ENCODE peak calls at places on chromosomes 4 and X, in six cellular contexts. C, R, E, N, K and B are unnamed samples.
A peak's percentile ranks its signal among the peaks of the same experiment; 100 is the strongest.

GRCh38 chrX:103407776-103408175 is 31.4 kb downstream of the BEX3 start:
- DNase-seq in C (no peak), R (no peak), E (no peak), N (no peak), K (no peak), B (no peak)

GRCh38 chrX:39677585-39677984 is 420.2 kb downstream of the BCOR start:
- DNase-seq in C (no peak), R (no peak), E (no peak), N (no peak), K (no peak), B (no peak)

GRCh38 chr4:139655116-139655515 is 10.5 kb upstream of the MGST2 start:
- DNase-seq in C (peak; percentile 36), R (peak; percentile 31), E (peak; percentile 19), N (peak; percentile 48), K (no peak), B (no peak)

GRCh38 chrX:153920546-153920945 is 5.5 kb downstream of the ARHGAP4 start:
- DNase-seq in C (no peak), R (no peak), E (no peak), N (no peak), K (no peak), B (no peak)

GRCh38 chr4:169283114-169283509 is 12.4 kb upstream of the SH3RF1 start:
- DNase-seq in C (no peak), R (peak; percentile 58), E (no peak), N (peak; percentile 89), K (no peak), B (no peak)

GRCh38 chrX:117957128-117957527 is 159.5 kb downstream of the KLHL13 start:
- DNase-seq in C (no peak), R (no peak), E (no peak), N (peak; percentile 47), K (no peak), B (no peak)

GRCh38 chrX:95764972-95765451 is 919.6 kb upstream of the DIAPH2 start:
- DNase-seq in C (peak; percentile 13), R (peak; percentile 7), E (peak; percentile 11), N (peak; percentile 67), K (no peak), B (no peak)

GRCh38 chr4:151998723-151999122 is 237.9 kb upstream of the GATB start:
- DNase-seq in C (no peak), R (no peak), E (no peak), N (no peak), K (no peak), B (no peak)

GRCh38 chr4:83860200-83860599 is 324.3 kb downstream of the GPAT3 start:
- DNase-seq in C (no peak), R (no peak), E (no peak), N (peak; percentile 22), K (no peak), B (no peak)

GRCh38 chrX:7266261-7266660 is 118.3 kb upstream of the PUDP start:
- DNase-seq in C (no peak), R (no peak), E (no peak), N (no peak), K (no peak), B (no peak)

GRCh38 chrX:9825129-9825865 is 39.1 kb downstream of the SHROOM2 start:
- DNase-seq in C (no peak), R (no peak), E (no peak), N (no peak), K (no peak), B (no peak)

GRCh38 chr4:80171251-80171650 is 26.1 kb upstream of the PRDM8 start:
- DNase-seq in C (no peak), R (no peak), E (no peak), N (no peak), K (no peak), B (no peak)

GRCh38 chr4:80058740-80059139 is 14.3 kb downstream of the ANTXR2 start:
- DNase-seq in C (peak; percentile 24), R (no peak), E (peak; percentile 82), N (no peak), K (peak; percentile 81), B (no peak)

GRCh38 chrX:23578079-23578478 is 89.2 kb upstream of the PRDX4 start:
- DNase-seq in C (no peak), R (peak; percentile 21), E (no peak), N (peak; percentile 38), K (no peak), B (no peak)

GRCh38 chr4:188372856-188373255 is 233.6 kb downstream of the TRIML1 start:
- DNase-seq in C (no peak), R (no peak), E (no peak), N (peak; percentile 8), K (no peak), B (peak; percentile 44)

GRCh38 chrX:154013614-154014360 is 5.9 kb downstream of the IRAK1 start:
- DNase-seq in C (no peak), R (no peak), E (peak; percentile 47), N (peak; percentile 45), K (no peak), B (no peak)

GRCh38 chr4:146158036-146158745 is 17.3 kb upstream of the LSM6 start:
- DNase-seq in C (no peak), R (no peak), E (no peak), N (no peak), K (no peak), B (no peak)

GRCh38 chr4:150664935-150665334 is 83.0 kb downstream of the MAB21L2 start:
- DNase-seq in C (no peak), R (peak; percentile 15), E (no peak), N (peak; percentile 83), K (no peak), B (no peak)

GRCh38 chr4:168710353-168710946 is 213.6 kb downstream of the PALLD start:
- DNase-seq in C (peak; percentile 58), R (peak; percentile 69), E (peak; percentile 12), N (peak; percentile 48), K (no peak), B (peak; percentile 43)

GRCh38 chrX:31609130-31609529 is 537.3 kb upstream of the FTHL17 start:
- DNase-seq in C (no peak), R (peak; percentile 90), E (no peak), N (peak; percentile 1), K (no peak), B (peak; percentile 32)

GRCh38 chr4:119834901-119835300 is 206.3 kb upstream of the PDE5A start:
- DNase-seq in C (no peak), R (no peak), E (no peak), N (no peak), K (no peak), B (no peak)

GRCh38 chrX:40147399-40148188 is 49.8 kb upstream of the BCOR start:
- DNase-seq in C (no peak), R (no peak), E (no peak), N (no peak), K (no peak), B (no peak)

DNA sequence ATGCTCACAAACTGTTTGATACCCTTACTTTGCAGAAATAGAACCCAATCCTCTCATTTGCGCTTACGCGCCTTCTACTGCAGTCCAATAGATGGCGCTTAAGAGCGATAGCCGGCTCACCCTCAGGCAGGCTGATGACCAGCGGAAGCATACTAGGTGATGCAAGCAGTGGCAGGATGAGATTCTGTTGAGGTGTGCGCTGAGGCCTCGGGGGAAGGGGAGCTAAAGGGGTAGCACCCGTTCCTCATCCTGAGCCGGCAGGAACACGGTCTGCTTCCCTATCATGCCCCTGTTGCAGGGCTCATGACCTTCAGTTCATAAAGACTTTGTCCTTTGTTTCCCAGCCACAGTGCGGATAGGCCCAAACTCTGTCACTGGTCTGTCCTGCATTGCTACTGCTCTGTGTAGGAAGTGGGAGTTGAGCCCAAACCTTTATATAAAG is 628.9 kb downstream of the TLL1 start:
- DNase-seq in C (peak; percentile 48), R (peak; percentile 26), E (no peak), N (no peak), K (no peak), B (no peak)
- TF ChIP-seq CTCF in C (peak; percentile 52), R (peak; percentile 80), E (no peak), N (peak; percentile 39), K (no peak), B (no peak)

DNA sequence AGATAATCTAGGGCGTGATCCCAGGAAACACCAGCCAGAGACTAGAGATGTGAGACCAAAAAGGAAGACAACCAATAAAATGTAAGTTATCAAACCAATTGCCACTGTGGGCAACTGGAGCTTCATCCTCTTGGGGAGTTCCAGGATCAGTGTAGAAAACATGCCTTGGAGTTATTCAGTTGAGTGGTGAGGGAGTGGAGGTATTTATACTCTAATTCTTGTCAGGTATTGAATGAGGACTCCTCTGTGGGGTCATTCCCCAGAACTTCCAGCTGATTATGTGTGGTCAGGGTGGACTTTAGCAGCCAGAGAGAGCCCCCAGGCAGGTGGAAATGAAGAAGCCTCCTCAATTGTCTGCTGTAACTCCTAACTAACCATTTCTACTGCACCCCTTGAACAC is 144.0 kb upstream of the PRPS2 start:
- DNase-seq in C (no peak), R (no peak), E (no peak), N (no peak), K (no peak), B (no peak)
- TF ChIP-seq CTCF in C (no peak), R (no peak), E (no peak), N (no peak), K (no peak), B (no peak)

DNA sequence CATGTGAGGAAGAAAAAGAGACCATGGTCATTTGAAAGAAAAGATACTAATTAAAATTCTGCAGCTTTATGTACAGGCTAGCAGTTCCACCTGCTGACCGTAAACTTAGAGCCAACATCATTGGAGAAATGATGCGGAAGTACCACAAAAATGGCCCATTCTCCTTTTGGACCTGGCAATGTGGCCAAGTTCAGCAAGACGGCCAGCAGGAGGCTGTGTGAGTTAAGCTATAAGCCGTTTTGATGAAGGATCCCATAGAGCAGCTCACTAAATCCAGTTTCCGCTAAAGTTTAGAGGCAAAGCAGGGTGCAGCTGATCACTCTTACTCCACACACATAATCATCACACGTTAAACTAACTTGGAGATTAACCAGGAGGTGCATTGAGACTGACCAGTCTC is 133.8 kb downstream of the LDB2 start:
- DNase-seq in C (no peak), R (no peak), E (no peak), N (peak; percentile 19), K (no peak), B (no peak)
- TF ChIP-seq CTCF in C (no peak), R (peak; percentile 60), E (no peak), N (peak; percentile 44), K (no peak), B (peak; percentile 13)

GRCh38 chr4:55345980-55346850 is at the start of gene SRD5A3:
- DNase-seq in C (peak; percentile 85), R (peak; percentile 53), E (peak; percentile 81), N (peak; percentile 90), K (peak; percentile 75), B (peak; percentile 35)
- TF ChIP-seq CTCF in C (peak; percentile 96), R (peak; percentile 61), E (peak; percentile 50), N (peak; percentile 96), K (peak; percentile 99), B (peak; percentile 59)

DNA sequence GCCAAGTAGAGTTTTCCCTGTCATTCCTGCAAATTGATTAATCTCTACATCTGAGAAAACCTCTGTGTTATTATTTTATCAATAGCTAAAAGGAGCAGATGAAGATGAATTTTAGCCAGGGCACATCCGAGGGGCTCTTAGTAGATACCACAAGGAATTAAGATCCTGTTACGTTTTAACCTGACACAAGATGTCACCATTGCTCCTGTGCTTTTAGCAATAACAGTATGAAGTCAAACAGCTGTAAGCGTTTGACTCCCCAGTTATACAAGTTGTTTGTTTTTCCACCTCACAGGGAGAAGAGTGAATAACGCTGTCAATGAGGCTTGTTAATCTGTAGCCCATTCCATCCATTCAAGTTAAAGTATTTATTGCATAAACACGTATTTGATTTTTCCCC is 76.0 kb upstream of the AP1S2 start:
- DNase-seq in C (no peak), R (no peak), E (no peak), N (peak; percentile 66), K (no peak), B (peak; percentile 16)
- TF ChIP-seq CTCF in C (peak; percentile 44), R (peak; percentile 39), E (no peak), N (peak; percentile 66), K (no peak), B (peak; percentile 33)

GRCh38 chr4:76576824-76577223 is 141.8 kb downstream of the SHROOM3 start:
- DNase-seq in C (no peak), R (no peak), E (no peak), N (no peak), K (no peak), B (no peak)
- TF ChIP-seq CTCF in C (no peak), R (no peak), E (no peak), N (no peak), K (no peak), B (no peak)